ENCODE peak calls at places on chromosomes 5 and 9, in nine cellular contexts. One of them, this sample, is unnamed.

GRCh38 chr9:130186051-130186450 is 13.8 kb downstream of the NCS1 start:
- DNase-seq in mesendoderm: no peak
- DNase-seq in adrenal gland: no peak
- DNase-seq in heart right ventricle: no peak
- DNase-seq in CD8-positive, alpha-beta memory T cell: no peak
- DNase-seq in SK-N-SH: peak; percentile 53
- DNase-seq in PC-9: no peak
- DNase-seq in PC-3: no peak
- DNase-seq in HepG2: no peak
- DNase-seq in this sample: no peak

GRCh38 chr9:73009649-73010288 is 56.9 kb upstream of the ALDH1A1 start:
- DNase-seq in heart right ventricle: no peak
- DNase-seq in HepG2: no peak
- DNase-seq in CD8-positive, alpha-beta memory T cell: no peak
- DNase-seq in PC-9: no peak
- DNase-seq in SK-N-SH: no peak
- DNase-seq in PC-3: no peak
- DNase-seq in adrenal gland: no peak
- DNase-seq in mesendoderm: peak; percentile 51
- DNase-seq in this sample: no peak

GRCh38 chr5:106121972-106122605 is 1548.6 kb downstream of the EFNA5 start:
- DNase-seq in heart right ventricle: no peak
- DNase-seq in CD8-positive, alpha-beta memory T cell: no peak
- DNase-seq in PC-3: peak; percentile 60
- DNase-seq in SK-N-SH: peak; percentile 20
- DNase-seq in PC-9: no peak
- DNase-seq in adrenal gland: no peak
- DNase-seq in mesendoderm: peak; percentile 61
- DNase-seq in HepG2: no peak
- DNase-seq in this sample: peak; percentile 9

GRCh38 chr5:109748545-109748944 is 58.8 kb downstream of the MAN2A1 start:
- DNase-seq in CD8-positive, alpha-beta memory T cell: no peak
- DNase-seq in adrenal gland: no peak
- DNase-seq in PC-9: no peak
- DNase-seq in SK-N-SH: no peak
- DNase-seq in HepG2: peak; percentile 24
- DNase-seq in PC-3: no peak
- DNase-seq in heart right ventricle: no peak
- DNase-seq in mesendoderm: peak; percentile 40
- DNase-seq in this sample: no peak

GRCh38 chr9:122213589-122214413 is 15.0 kb downstream of the LHX6 start:
- DNase-seq in adrenal gland: peak; percentile 37
- DNase-seq in HepG2: peak; percentile 83
- DNase-seq in PC-9: no peak
- DNase-seq in CD8-positive, alpha-beta memory T cell: peak; percentile 16
- DNase-seq in SK-N-SH: peak; percentile 99
- DNase-seq in mesendoderm: peak; percentile 92
- DNase-seq in PC-3: peak; percentile 89
- DNase-seq in heart right ventricle: no peak
- DNase-seq in this sample: peak; percentile 83

GRCh38 chr5:129405222-129405621 is 54.9 kb upstream of the ADAMTS19 start:
- DNase-seq in adrenal gland: no peak
- DNase-seq in PC-3: no peak
- DNase-seq in SK-N-SH: no peak
- DNase-seq in HepG2: no peak
- DNase-seq in CD8-positive, alpha-beta memory T cell: no peak
- DNase-seq in PC-9: no peak
- DNase-seq in mesendoderm: no peak
- DNase-seq in heart right ventricle: no peak
- DNase-seq in this sample: no peak

GRCh38 chr9:122076117-122076516 is 17.0 kb downstream of the TTLL11 start:
- DNase-seq in HepG2: no peak
- DNase-seq in SK-N-SH: no peak
- DNase-seq in adrenal gland: no peak
- DNase-seq in heart right ventricle: no peak
- DNase-seq in CD8-positive, alpha-beta memory T cell: no peak
- DNase-seq in PC-9: no peak
- DNase-seq in PC-3: no peak
- DNase-seq in mesendoderm: no peak
- DNase-seq in this sample: no peak

GRCh38 chr9:74499770-74500583 is 2.8 kb downstream of the RORB start:
- DNase-seq in PC-9: no peak
- DNase-seq in adrenal gland: peak; percentile 34
- DNase-seq in CD8-positive, alpha-beta memory T cell: no peak
- DNase-seq in PC-3: no peak
- DNase-seq in HepG2: no peak
- DNase-seq in mesendoderm: peak; percentile 49
- DNase-seq in heart right ventricle: peak; percentile 4
- DNase-seq in SK-N-SH: peak; percentile 28
- DNase-seq in this sample: peak; percentile 11

GRCh38 chr5:4584982-4585381 is 555.1 kb upstream of the ADAMTS16 start:
- DNase-seq in HepG2: no peak
- DNase-seq in adrenal gland: no peak
- DNase-seq in PC-3: peak; percentile 59
- DNase-seq in CD8-positive, alpha-beta memory T cell: no peak
- DNase-seq in mesendoderm: no peak
- DNase-seq in PC-9: peak; percentile 44
- DNase-seq in heart right ventricle: no peak
- DNase-seq in SK-N-SH: no peak
- DNase-seq in this sample: peak; percentile 11

GRCh38 chr9:11233693-11234092 is 620.9 kb upstream of the PTPRD start:
- DNase-seq in HepG2: no peak
- DNase-seq in PC-9: no peak
- DNase-seq in adrenal gland: no peak
- DNase-seq in PC-3: no peak
- DNase-seq in SK-N-SH: no peak
- DNase-seq in mesendoderm: peak; percentile 3
- DNase-seq in CD8-positive, alpha-beta memory T cell: no peak
- DNase-seq in heart right ventricle: no peak
- DNase-seq in this sample: no peak

GRCh38 chr5:158246661-158247060 is 387.7 kb upstream of the CLINT1 start:
- DNase-seq in CD8-positive, alpha-beta memory T cell: no peak
- DNase-seq in adrenal gland: no peak
- DNase-seq in mesendoderm: no peak
- DNase-seq in SK-N-SH: no peak
- DNase-seq in heart right ventricle: no peak
- DNase-seq in HepG2: no peak
- DNase-seq in PC-9: no peak
- DNase-seq in PC-3: no peak
- DNase-seq in this sample: no peak

GRCh38 chr5:52481851-52482250 is 305.9 kb upstream of the ITGA1 start:
- DNase-seq in SK-N-SH: no peak
- DNase-seq in PC-3: no peak
- DNase-seq in PC-9: no peak
- DNase-seq in HepG2: no peak
- DNase-seq in CD8-positive, alpha-beta memory T cell: no peak
- DNase-seq in adrenal gland: no peak
- DNase-seq in heart right ventricle: no peak
- DNase-seq in mesendoderm: no peak
- DNase-seq in this sample: no peak

GRCh38 chr5:109160468-109160867 is 249.3 kb downstream of the PJA2 start:
- DNase-seq in PC-3: no peak
- DNase-seq in mesendoderm: no peak
- DNase-seq in PC-9: no peak
- DNase-seq in CD8-positive, alpha-beta memory T cell: no peak
- DNase-seq in heart right ventricle: no peak
- DNase-seq in SK-N-SH: no peak
- DNase-seq in HepG2: no peak
- DNase-seq in adrenal gland: no peak
- DNase-seq in this sample: no peak

GRCh38 chr5:29077451-29077850 is 2039.1 kb upstream of the CDH9 start:
- DNase-seq in SK-N-SH: no peak
- DNase-seq in adrenal gland: no peak
- DNase-seq in HepG2: no peak
- DNase-seq in PC-9: no peak
- DNase-seq in mesendoderm: peak; percentile 12
- DNase-seq in PC-3: peak; percentile 68
- DNase-seq in heart right ventricle: no peak
- DNase-seq in CD8-positive, alpha-beta memory T cell: no peak
- DNase-seq in this sample: no peak

GRCh38 chr9:132032584-132032945 is 47.1 kb downstream of the MED27 start:
- DNase-seq in PC-9: no peak
- DNase-seq in mesendoderm: peak; percentile 75
- DNase-seq in PC-3: no peak
- DNase-seq in adrenal gland: no peak
- DNase-seq in HepG2: no peak
- DNase-seq in CD8-positive, alpha-beta memory T cell: no peak
- DNase-seq in heart right ventricle: no peak
- DNase-seq in SK-N-SH: no peak
- DNase-seq in this sample: no peak

GRCh38 chr5:132436936-132437335 is 53.6 kb downstream of the IRF1 start:
- DNase-seq in PC-3: no peak
- DNase-seq in CD8-positive, alpha-beta memory T cell: no peak
- DNase-seq in SK-N-SH: no peak
- DNase-seq in mesendoderm: no peak
- DNase-seq in PC-9: no peak
- DNase-seq in HepG2: no peak
- DNase-seq in heart right ventricle: no peak
- DNase-seq in adrenal gland: no peak
- DNase-seq in this sample: no peak
- H3K4me1 ChIP-seq in PC-3: peaks cover 4% of the 10 kb centered on the region
- H3K4me1 ChIP-seq in CD8-positive, alpha-beta memory T cell: peaks cover 95% of the 10 kb centered on the region
- H3K4me1 ChIP-seq in SK-N-SH: peaks cover 20% of the 10 kb centered on the region
- H3K4me1 ChIP-seq in mesendoderm: peaks cover 10% of the 10 kb centered on the region
- H3K4me1 ChIP-seq in PC-9: no peaks in the 10 kb centered on the region
- H3K4me1 ChIP-seq in HepG2: peaks cover 21% of the 10 kb centered on the region
- H3K4me1 ChIP-seq in heart right ventricle: peaks cover 96% of the 10 kb centered on the region
- H3K4me1 ChIP-seq in adrenal gland: peaks cover 8% of the 10 kb centered on the region
- H3K4me1 ChIP-seq in this sample: peaks cover 31% of the 10 kb centered on the region

DNA sequence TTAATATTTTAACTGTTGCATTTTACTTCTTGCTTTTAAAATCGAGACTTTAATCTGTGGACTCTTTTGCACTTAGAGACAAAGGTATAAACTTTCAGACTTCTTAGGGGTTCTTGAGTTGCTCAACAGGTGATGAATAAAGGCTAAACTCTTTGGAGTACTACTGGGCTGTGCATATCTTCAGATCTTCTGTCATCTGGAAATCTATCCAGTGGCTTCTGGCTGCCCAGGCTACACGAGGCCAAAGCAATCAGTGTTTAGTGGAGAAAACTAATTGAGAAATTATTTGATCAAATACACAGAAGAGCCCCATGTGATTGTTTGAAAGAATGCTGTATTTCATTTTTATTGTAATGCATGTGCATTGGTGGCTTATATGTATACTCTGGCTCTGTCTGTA is 146.1 kb downstream of the PBX3 start:
- DNase-seq in adrenal gland: no peak
- DNase-seq in PC-9: no peak
- DNase-seq in HepG2: no peak
- DNase-seq in SK-N-SH: peak; percentile 12
- DNase-seq in heart right ventricle: no peak
- DNase-seq in PC-3: no peak
- DNase-seq in CD8-positive, alpha-beta memory T cell: no peak
- DNase-seq in mesendoderm: no peak
- DNase-seq in this sample: no peak
- H3K4me1 ChIP-seq in adrenal gland: peaks cover 31% of the 10 kb centered on the region
- H3K4me1 ChIP-seq in PC-9: no peaks in the 10 kb centered on the region
- H3K4me1 ChIP-seq in HepG2: peaks cover 16% of the 10 kb centered on the region
- H3K4me1 ChIP-seq in SK-N-SH: no peaks in the 10 kb centered on the region
- H3K4me1 ChIP-seq in heart right ventricle: peaks cover 11% of the 10 kb centered on the region
- H3K4me1 ChIP-seq in PC-3: peaks cover 14% of the 10 kb centered on the region
- H3K4me1 ChIP-seq in CD8-positive, alpha-beta memory T cell: peaks cover 8% of the 10 kb centered on the region
- H3K4me1 ChIP-seq in mesendoderm: peaks cover 2% of the 10 kb centered on the region
- H3K4me1 ChIP-seq in this sample: peaks cover 10% of the 10 kb centered on the region

DNA sequence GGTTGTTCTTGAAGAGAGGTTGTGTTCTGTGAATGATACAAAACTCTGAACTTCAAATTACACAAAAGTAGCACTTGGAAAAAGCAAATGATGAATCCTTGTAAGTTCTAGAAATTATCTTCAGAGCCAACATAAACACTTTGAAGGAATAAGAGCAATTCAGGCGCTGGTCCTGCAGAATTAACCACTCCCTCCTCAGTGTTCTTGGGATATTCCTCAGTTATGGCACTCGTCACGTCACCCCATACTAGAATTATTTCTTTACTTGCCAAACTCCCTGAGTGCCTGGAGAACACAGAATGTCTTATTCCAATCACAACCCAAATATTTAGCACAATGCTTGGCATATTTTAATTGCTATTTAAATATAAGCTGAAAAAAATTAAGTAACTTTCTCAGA is 126.3 kb downstream of the EFNA5 start:
- DNase-seq in adrenal gland: no peak
- DNase-seq in HepG2: no peak
- DNase-seq in heart right ventricle: no peak
- DNase-seq in mesendoderm: no peak
- DNase-seq in SK-N-SH: no peak
- DNase-seq in PC-9: no peak
- DNase-seq in PC-3: no peak
- DNase-seq in CD8-positive, alpha-beta memory T cell: no peak
- DNase-seq in this sample: no peak
- H3K4me1 ChIP-seq in adrenal gland: peaks cover 5% of the 10 kb centered on the region
- H3K4me1 ChIP-seq in HepG2: no peaks in the 10 kb centered on the region
- H3K4me1 ChIP-seq in heart right ventricle: peaks cover 43% of the 10 kb centered on the region
- H3K4me1 ChIP-seq in mesendoderm: peaks cover 1% of the 10 kb centered on the region
- H3K4me1 ChIP-seq in SK-N-SH: peaks cover 11% of the 10 kb centered on the region
- H3K4me1 ChIP-seq in PC-9: peaks cover 59% of the 10 kb centered on the region
- H3K4me1 ChIP-seq in PC-3: peaks cover 18% of the 10 kb centered on the region
- H3K4me1 ChIP-seq in CD8-positive, alpha-beta memory T cell: no peaks in the 10 kb centered on the region
- H3K4me1 ChIP-seq in this sample: peaks cover 16% of the 10 kb centered on the region

DNA sequence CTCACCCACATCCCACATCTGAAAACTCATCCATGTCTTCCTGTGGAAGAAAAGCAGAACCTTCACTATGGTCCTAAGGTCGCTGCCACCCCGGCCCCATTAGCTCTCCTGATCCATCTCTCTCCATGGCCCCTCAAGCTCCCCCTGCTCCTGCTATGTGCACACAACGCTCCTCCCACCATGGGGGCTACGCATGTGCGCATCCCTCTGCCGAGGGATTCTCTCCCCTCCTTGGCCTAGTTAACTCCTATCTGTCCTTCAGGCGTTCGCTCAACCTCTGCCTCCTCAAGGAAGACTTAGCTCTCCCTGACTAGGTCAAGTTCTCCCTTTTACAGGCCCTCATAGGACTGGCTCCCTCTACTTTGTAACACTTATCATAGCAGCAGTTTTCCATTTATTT is 9.8 kb downstream of the AKNA start:
- DNase-seq in PC-9: no peak
- DNase-seq in PC-3: no peak
- DNase-seq in adrenal gland: no peak
- DNase-seq in CD8-positive, alpha-beta memory T cell: no peak
- DNase-seq in HepG2: no peak
- DNase-seq in heart right ventricle: no peak
- DNase-seq in mesendoderm: no peak
- DNase-seq in SK-N-SH: no peak
- DNase-seq in this sample: no peak
- H3K4me1 ChIP-seq in PC-9: no peaks in the 10 kb centered on the region
- H3K4me1 ChIP-seq in PC-3: peaks cover 2% of the 10 kb centered on the region
- H3K4me1 ChIP-seq in adrenal gland: peaks cover 2% of the 10 kb centered on the region
- H3K4me1 ChIP-seq in CD8-positive, alpha-beta memory T cell: peaks cover 97% of the 10 kb centered on the region
- H3K4me1 ChIP-seq in HepG2: peaks cover 8% of the 10 kb centered on the region
- H3K4me1 ChIP-seq in heart right ventricle: peaks cover 13% of the 10 kb centered on the region
- H3K4me1 ChIP-seq in mesendoderm: no peaks in the 10 kb centered on the region
- H3K4me1 ChIP-seq in SK-N-SH: no peaks in the 10 kb centered on the region
- H3K4me1 ChIP-seq in this sample: peaks cover 3% of the 10 kb centered on the region

GRCh38 chr9:115211413-115212204 is 93.7 kb upstream of the TNC start:
- DNase-seq in mesendoderm: no peak
- DNase-seq in HepG2: no peak
- DNase-seq in PC-9: no peak
- DNase-seq in heart right ventricle: no peak
- DNase-seq in SK-N-SH: no peak
- DNase-seq in PC-3: no peak
- DNase-seq in CD8-positive, alpha-beta memory T cell: no peak
- DNase-seq in adrenal gland: no peak
- DNase-seq in this sample: no peak
- H3K4me1 ChIP-seq in mesendoderm: peaks cover 5% of the 10 kb centered on the region
- H3K4me1 ChIP-seq in HepG2: no peaks in the 10 kb centered on the region
- H3K4me1 ChIP-seq in PC-9: peaks cover 17% of the 10 kb centered on the region
- H3K4me1 ChIP-seq in heart right ventricle: no peaks in the 10 kb centered on the region
- H3K4me1 ChIP-seq in SK-N-SH: peaks cover 44% of the 10 kb centered on the region
- H3K4me1 ChIP-seq in PC-3: peaks cover 34% of the 10 kb centered on the region
- H3K4me1 ChIP-seq in CD8-positive, alpha-beta memory T cell: no peaks in the 10 kb centered on the region
- H3K4me1 ChIP-seq in adrenal gland: no peaks in the 10 kb centered on the region
- H3K4me1 ChIP-seq in this sample: peaks cover 8% of the 10 kb centered on the region